ENCODE peak calls at places on chromosomes 11 and 22, in five cellular contexts. U, I, S, Z and A are unnamed samples.

GRCh38 chr11:46690702-46691101 is 9.7 kb downstream of the ARHGAP1 start:
- DNase-seq in I (no peak), S (no peak), U (no peak), Z (no peak), A (no peak)

GRCh38 chr22:28075260-28075981 is 156.4 kb upstream of the PITPNB start:
- DNase-seq in Z (peak; percentile 15), I (peak; percentile 63), U (no peak), S (peak; percentile 60), A (no peak)

GRCh38 chr11:18720811-18721575 is 5.0 kb downstream of the IGSF22 start:
- DNase-seq in S (no peak), I (peak; percentile 82), U (peak; percentile 81), Z (peak; percentile 68), A (peak; percentile 75)

GRCh38 chr11:130199792-130200191 is 40.2 kb downstream of the ST14 start:
- DNase-seq in Z (no peak), S (no peak), U (no peak), I (no peak), A (no peak)

GRCh38 chr11:57111646-57112045 is 70.1 kb upstream of the LRRC55 start:
- DNase-seq in I (no peak), U (no peak), S (no peak), Z (no peak), A (no peak)

GRCh38 chr22:48299124-48299523 is 1528.5 kb downstream of the BRD1 start:
- DNase-seq in I (no peak), U (peak; percentile 29), Z (no peak), S (no peak), A (no peak)

GRCh38 chr11:115819014-115819413 is 314.8 kb upstream of the CADM1 start:
- DNase-seq in I (no peak), U (no peak), S (no peak), Z (no peak), A (no peak)

GRCh38 chr11:115168229-115168671 is 336.0 kb downstream of the CADM1 start:
- DNase-seq in Z (peak; percentile 55), I (no peak), U (no peak), S (no peak), A (no peak)

GRCh38 chr22:36204001-36204640 is 2.5 kb upstream of the APOL4 start:
- DNase-seq in U (no peak), Z (no peak), S (no peak), I (no peak), A (no peak)

GRCh38 chr11:67290801-67291200 is 1.7 kb downstream of the ANKRD13D start:
- DNase-seq in S (no peak), Z (no peak), I (peak; percentile 54), U (no peak), A (no peak)

GRCh38 chr22:46366327-46366731 is 30.8 kb downstream of the TRMU start:
- DNase-seq in Z (no peak), I (no peak), S (no peak), U (no peak), A (no peak)

GRCh38 chr11:100932474-100933100 is 197.0 kb downstream of the PGR start:
- DNase-seq in S (no peak), Z (no peak), U (no peak), I (no peak), A (peak; percentile 19)

GRCh38 chr11:76096552-76096951 is 109.8 kb downstream of the WNT11 start:
- DNase-seq in U (no peak), S (no peak), I (no peak), Z (no peak), A (no peak)

GRCh38 chr11:46387919-46388618 is 3.5 kb downstream of the CHRM4 start:
- DNase-seq in S (no peak), U (no peak), Z (peak; percentile 61), I (no peak), A (no peak)

GRCh38 chr11:67640758-67641113 is 1.2 kb upstream of the TBX10 start:
- DNase-seq in Z (no peak), S (no peak), I (no peak), U (no peak), A (no peak)

GRCh38 chr11:117839234-117839882 is 14.8 kb upstream of the FXYD2 start:
- DNase-seq in S (no peak), Z (no peak), I (peak; percentile 12), U (peak; percentile 21), A (no peak)

GRCh38 chr22:32204856-32205722 is at the start of gene RFPL2:
- DNase-seq in S (no peak), U (peak; percentile 75), Z (peak; percentile 74), I (no peak), A (peak; percentile 58)

GRCh38 chr22:32206774-32207758 is 2.2 kb upstream of the RFPL2 start:
- DNase-seq in Z (no peak), U (no peak), S (no peak), I (no peak), A (peak; percentile 51)

GRCh38 chr22:32207971-32208480 is 3.2 kb upstream of the RFPL2 start:
- DNase-seq in S (no peak), Z (no peak), I (no peak), U (no peak), A (no peak)

GRCh38 chr22:32204211-32204855 is 540 bp downstream of the RFPL2 start:
- DNase-seq in U (no peak), S (no peak), I (no peak), Z (peak; percentile 42), A (peak; percentile 48)

DNA sequence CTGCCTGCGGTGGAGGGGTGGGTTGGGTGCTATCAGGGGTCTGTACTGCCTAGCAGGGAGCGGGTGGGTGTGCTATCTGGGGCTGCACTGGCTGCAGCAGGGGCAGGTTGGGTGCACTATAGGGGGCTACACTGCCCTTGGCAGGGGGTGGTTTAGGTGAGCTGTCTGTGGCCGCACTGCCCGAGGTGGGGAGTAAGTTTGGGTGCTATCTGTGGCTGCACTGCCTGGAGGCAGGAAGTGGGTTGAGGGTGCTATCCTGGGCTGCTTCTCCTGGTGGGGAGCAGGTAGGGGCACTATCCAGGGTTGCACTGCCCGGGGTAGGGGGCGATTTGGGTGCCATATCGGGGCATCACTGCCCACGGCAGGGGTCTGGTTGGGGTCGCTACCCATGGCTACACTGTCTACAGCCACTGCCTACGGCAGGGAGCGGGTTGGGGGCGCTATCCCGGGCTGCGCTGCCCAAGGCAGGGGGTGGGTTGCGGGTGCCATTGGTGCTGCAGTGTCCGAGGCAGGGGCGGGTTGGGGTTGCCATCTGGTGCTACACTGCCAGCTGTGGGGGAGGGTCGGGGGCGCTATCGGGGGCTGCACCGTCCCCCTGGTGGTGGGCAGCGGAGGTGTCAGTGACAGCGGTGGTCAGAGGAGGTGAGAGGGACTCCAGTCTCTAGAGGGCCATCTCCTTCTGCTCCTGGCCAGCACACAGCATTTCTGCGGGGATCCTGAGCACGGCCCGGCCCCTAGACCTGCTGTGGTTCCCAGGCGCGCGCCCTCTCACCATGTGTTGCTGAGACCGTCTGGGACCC is 1.3 kb upstream of the RFPL2 start:
- DNase-seq in U (no peak), I (no peak), S (no peak), Z (no peak), A (no peak)
- TF ChIP-seq CTCF in U (peak; percentile 20), I (no peak), S (no peak), Z (no peak), A (no peak)

DNA sequence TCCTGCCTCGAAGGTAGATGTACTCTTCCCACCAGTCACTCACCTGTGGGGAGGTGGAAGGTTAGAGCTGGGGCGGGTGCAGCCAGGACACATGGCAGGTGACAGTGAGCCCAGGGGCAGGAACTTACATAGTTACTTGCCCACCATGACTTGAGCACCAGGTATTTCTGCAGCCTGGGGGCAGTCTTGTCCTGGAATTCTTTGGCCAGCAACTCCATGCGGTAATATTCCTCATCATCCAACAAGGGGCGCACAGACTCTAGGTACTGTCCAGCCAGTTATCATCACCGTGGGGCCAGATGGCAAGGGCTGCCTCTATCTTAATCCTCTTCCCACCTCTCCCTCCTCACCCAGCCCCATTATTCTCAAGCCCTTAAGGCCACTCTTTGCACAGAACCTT is 2.2 kb downstream of the CPT1B start:
- DNase-seq in S (no peak), I (no peak), Z (no peak), U (no peak), A (no peak)
- TF ChIP-seq CTCF in S (no peak), I (no peak), Z (no peak), U (no peak), A (no peak)

DNA sequence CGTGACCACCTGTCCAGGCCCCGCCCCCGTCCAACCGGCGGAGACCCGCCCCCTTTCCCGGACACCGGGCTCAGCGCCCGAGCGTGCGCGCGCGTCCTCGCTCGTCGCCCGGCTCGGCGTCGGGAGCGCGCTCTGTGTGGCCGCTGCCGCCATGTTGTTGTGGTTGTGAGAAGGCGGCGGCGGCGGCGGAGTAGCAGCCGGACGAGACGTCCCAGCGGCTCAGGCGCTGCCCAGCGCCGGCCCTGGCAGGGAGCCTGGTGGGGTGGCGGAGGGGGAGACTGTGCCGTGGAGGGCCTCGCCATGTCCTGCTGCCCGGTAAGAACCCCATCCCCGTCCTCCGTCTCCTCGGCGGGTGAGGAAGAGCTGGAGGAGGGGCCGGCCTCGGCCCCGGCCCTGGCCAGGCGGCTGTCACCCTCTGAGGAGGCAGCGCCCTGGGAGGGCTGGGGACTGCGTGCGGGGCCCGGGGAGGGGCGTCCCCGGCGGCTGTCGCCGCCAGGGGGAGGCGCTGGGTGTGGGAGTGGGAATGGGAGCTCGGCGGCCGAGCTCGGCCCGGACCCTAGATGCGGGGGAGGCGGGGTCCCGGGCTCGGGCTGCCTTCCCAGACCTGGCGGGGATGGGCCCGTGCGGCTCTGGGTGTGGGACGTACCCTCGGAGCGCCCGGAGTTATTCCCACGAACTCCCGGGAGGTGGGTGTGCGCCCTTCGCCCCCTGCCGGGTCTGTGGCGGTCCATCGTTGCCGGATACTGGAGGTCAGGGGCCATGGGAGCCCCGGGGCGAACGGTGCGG is at the start of gene MTMR3:
- DNase-seq in Z (peak; percentile 89), I (peak; percentile 92), S (no peak), U (peak; percentile 99), A (peak; percentile 84)
- TF ChIP-seq CTCF in Z (no peak), I (peak; percentile 48), S (peak; percentile 14), U (peak; percentile 39), A (peak; percentile 18)

DNA sequence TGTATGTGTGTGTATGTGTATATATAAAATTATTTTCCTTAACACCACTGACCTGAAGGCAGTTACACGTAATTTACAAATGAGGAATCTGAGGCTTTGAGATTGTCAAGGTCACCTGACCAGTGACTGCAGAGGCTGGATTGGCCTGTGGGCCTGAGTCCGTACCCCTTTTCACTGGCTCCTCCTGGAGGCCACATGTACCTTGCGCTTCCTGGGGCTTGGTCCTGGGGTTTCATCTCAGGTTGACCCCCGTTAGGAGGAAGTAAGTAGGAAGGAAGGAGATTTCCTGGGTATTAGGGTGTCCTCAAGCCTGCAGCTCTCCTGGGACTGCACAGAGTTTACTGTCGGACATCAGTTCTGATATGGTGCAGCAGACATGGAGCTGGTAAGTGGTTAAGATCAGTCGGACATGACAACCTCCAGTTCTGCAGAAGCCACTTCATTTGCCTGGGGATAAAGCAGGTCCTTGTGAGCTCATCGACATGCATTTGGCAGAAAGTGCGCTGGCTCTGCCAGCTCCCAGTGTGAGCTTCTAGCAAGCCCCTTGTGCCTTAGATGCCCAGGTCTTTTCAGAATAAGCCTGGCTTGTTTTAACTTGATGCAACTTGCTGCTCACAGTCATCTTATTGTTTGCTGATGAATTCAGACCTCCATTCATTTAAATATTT is 36.6 kb downstream of the ST3GAL4 start:
- DNase-seq in I (no peak), U (no peak), Z (peak; percentile 36), S (no peak), A (no peak)
- TF ChIP-seq CTCF in I (no peak), U (no peak), Z (no peak), S (no peak), A (peak; percentile 18)

GRCh38 chr11:62394825-62395538 is 23.9 kb upstream of the SCGB1A1 start:
- DNase-seq in S (peak; percentile 61), I (peak; percentile 75), U (peak; percentile 73), Z (peak; percentile 81), A (peak; percentile 83)
- TF ChIP-seq CTCF in S (peak; percentile 55), I (peak; percentile 62), U (peak; percentile 81), Z (peak; percentile 76), A (peak; percentile 78)